ENCODE peak calls at places on chromosomes 5 and 9, in five cellular contexts. Q is effector memory CD8-positive, alpha-beta T cell; W is lower lobe of right lung; J is HEK293T; D is iPS-NIHi11. Y is an unnamed sample.

GRCh38 chr5:178350361-178351220 is 118.0 kb upstream of the PHYKPL start:
- DNase-seq in Q (no peak), W (peak; percentile 40), J (no peak), D (no peak), Y (no peak)

GRCh38 chr9:71706172-71706571 is 62.1 kb downstream of the CEMIP2 start:
- DNase-seq in Q (no peak), W (no peak), J (no peak), D (no peak), Y (no peak)

GRCh38 chr9:93684806-93685553 is 108.6 kb downstream of the PHF2 start:
- DNase-seq in Q (no peak), W (no peak), J (peak; percentile 17), D (peak; percentile 49), Y (no peak)

GRCh38 chr5:78907255-78907886 is 77.7 kb downstream of the ARSB start:
- DNase-seq in Q (no peak), W (no peak), J (no peak), D (no peak), Y (peak; percentile 80)

GRCh38 chr5:121006206-121006605 is 542.1 kb downstream of the PRR16 start:
- DNase-seq in Q (no peak), W (no peak), J (no peak), D (no peak), Y (no peak)

GRCh38 chr5:1190915-1191314 is 10.5 kb upstream of the SLC6A19 start:
- DNase-seq in Q (no peak), W (peak; percentile 39), J (no peak), D (no peak), Y (no peak)

GRCh38 chr9:134619983-134620612 is 21.5 kb upstream of the COL5A1 start:
- DNase-seq in Q (no peak), W (peak; percentile 38), J (no peak), D (no peak), Y (no peak)

GRCh38 chr9:10268500-10269485 is 344.0 kb downstream of the PTPRD start:
- DNase-seq in Q (no peak), W (no peak), J (peak; percentile 25), D (peak; percentile 61), Y (peak; percentile 8)

GRCh38 chr5:34626751-34627150 is 29.4 kb upstream of the RAI14 start:
- DNase-seq in Q (no peak), W (no peak), J (no peak), D (no peak), Y (no peak)

GRCh38 chr5:132704875-132705274 is 31.1 kb downstream of the IL4 start:
- DNase-seq in Q (no peak), W (no peak), J (no peak), D (no peak), Y (peak; percentile 56)

GRCh38 chr5:179180921-179181645 is 120.9 kb downstream of the ZNF354C start:
- DNase-seq in Q (no peak), W (peak; percentile 20), J (no peak), D (no peak), Y (no peak)

GRCh38 chr9:69130456-69131441 is 43.3 kb upstream of the TJP2 start:
- DNase-seq in Q (no peak), W (no peak), J (no peak), D (no peak), Y (peak; percentile 71)

GRCh38 chr9:137760426-137760825 is 117.2 kb upstream of the CACNA1B start:
- DNase-seq in Q (no peak), W (no peak), J (no peak), D (no peak), Y (no peak)

GRCh38 chr9:136685792-136686533 is 1.3 kb downstream of the AGPAT2 start:
- DNase-seq in Q (no peak), W (no peak), J (no peak), D (no peak), Y (no peak)

GRCh38 chr9:88198346-88198807 is 60.1 kb upstream of the SPATA31C2 start:
- DNase-seq in Q (no peak), W (no peak), J (no peak), D (no peak), Y (peak; percentile 69)

GRCh38 chr9:38047301-38048251 is 21.5 kb downstream of the SHB start:
- DNase-seq in Q (no peak), W (peak; percentile 75), J (peak; percentile 28), D (peak; percentile 79), Y (peak; percentile 93)

GRCh38 chr5:61262080-61262479 is 70.0 kb upstream of the ZSWIM6 start:
- DNase-seq in Q (no peak), W (no peak), J (no peak), D (peak; percentile 24), Y (no peak)

GRCh38 chr9:111919875-111920274 is 23.3 kb downstream of the UGCG start:
- DNase-seq in Q (no peak), W (no peak), J (no peak), D (no peak), Y (no peak)

GRCh38 chr5:35867998-35868397 is 11.3 kb downstream of the IL7R start:
- DNase-seq in Q (no peak), W (no peak), J (no peak), D (no peak), Y (no peak)

GRCh38 chr5:118044169-118044568 is 944.2 kb downstream of the DTWD2 start:
- DNase-seq in Q (no peak), W (no peak), J (no peak), D (no peak), Y (no peak)

GRCh38 chr5:174358276-174358675 is 312.8 kb downstream of the NSG2 start:
- DNase-seq in Q (no peak), W (no peak), J (no peak), D (no peak), Y (no peak)

Y was measured in HFFc6.